ENCODE peak calls at places on chromosomes 7 and 10, in ten cellular contexts. T, P, A, N, E, L, D, G, W and R are unnamed samples.

GRCh38 chr7:36390199-36391090 is 783 bp downstream of the ANLN start:
- DNase-seq in P (no peak), N (peak), L (peak), A (peak), D (peak), E (peak), W (peak), G (peak), T (peak), R (peak)

GRCh38 chr10:60044221-60044620 is 137.9 kb upstream of the CCDC6 start:
- DNase-seq in A (no peak), E (no peak), N (peak), W (no peak), G (no peak), L (peak), D (no peak), P (no peak), T (no peak), R (no peak)

GRCh38 chr10:95260397-95260881 is 30.4 kb downstream of the PDLIM1 start:
- DNase-seq in N (peak), W (no peak), L (peak), E (peak), P (peak), T (peak), A (peak), D (peak), G (peak), R (peak)

GRCh38 chr10:105964009-105964408 is 1200.5 kb downstream of the SORCS1 start:
- DNase-seq in N (no peak), L (no peak), A (no peak), E (no peak), T (no peak), G (no peak), W (no peak), D (no peak), P (no peak), R (no peak)

GRCh38 chr7:123455965-123456364 is 78.4 kb downstream of the IQUB start:
- DNase-seq in P (no peak), E (no peak), G (peak), A (no peak), N (no peak), D (no peak), W (no peak), L (no peak), T (no peak), R (no peak)

GRCh38 chr7:7793921-7794320 is 75.5 kb upstream of the RPA3 start:
- DNase-seq in L (peak), E (no peak), W (no peak), P (no peak), G (no peak), N (peak), D (no peak), T (no peak), A (no peak), R (no peak)

GRCh38 chr10:11882646-11883375 is 59.7 kb downstream of the PROSER2 start:
- DNase-seq in W (no peak), N (no peak), L (peak), T (no peak), A (no peak), G (no peak), D (no peak), P (no peak), E (no peak), R (no peak)

GRCh38 chr7:1537631-1538412 is 7.3 kb downstream of the MAFK start:
- DNase-seq in L (peak), E (peak), P (peak), G (peak), D (peak), W (peak), T (peak), N (peak), A (peak), R (peak)

GRCh38 chr7:30321992-30322637 is 37.7 kb downstream of the ZNRF2 start:
- DNase-seq in T (no peak), A (no peak), W (no peak), G (peak), D (no peak), P (no peak), N (peak), E (no peak), L (peak), R (no peak)

GRCh38 chr10:69451784-69452251 is 553 bp downstream of the TSPAN15 start:
- DNase-seq in T (peak), L (no peak), D (peak), G (peak), E (peak), P (no peak), A (peak), N (no peak), W (peak), R (no peak)

GRCh38 chr7:45681596-45682357 is 107.6 kb downstream of the ADCY1 start:
- DNase-seq in L (no peak), P (peak), N (no peak), T (no peak), W (no peak), A (no peak), G (no peak), D (no peak), E (no peak), R (no peak)

GRCh38 chr7:40815512-40815911 is 680.7 kb downstream of the SUGCT start:
- DNase-seq in N (peak), E (peak), P (no peak), L (peak), W (no peak), A (no peak), D (no peak), G (no peak), T (no peak), R (no peak)